ENCODE peak calls at places on chromosomes 11 and 22, in eight cellular contexts. K is GM20000, M is stomach, Y is cardiac fibroblast, L is endodermal cell, U is right atrium auricular region, W is A549, N is uterus. F is an unnamed sample.

GRCh38 chr11:85718991-85719807 is 33.2 kb upstream of the CCDC89 start:
- DNase-seq in K (no peak), M (no peak), N (no peak), U (peak), Y (peak), L (peak), W (peak), F (peak)

GRCh38 chr11:112844530-112844929 is 116.7 kb upstream of the NCAM1 start:
- DNase-seq in U (no peak), N (no peak), L (no peak), M (no peak), W (no peak), Y (no peak), K (no peak), F (no peak)

GRCh38 chr22:44145544-44145943 is 35.2 kb upstream of the PARVG start:
- DNase-seq in L (no peak), Y (no peak), W (no peak), M (no peak), U (no peak), N (no peak), K (no peak), F (no peak)

GRCh38 chr11:118175031-118175531 is 1.4 kb downstream of the SCN2B start:
- DNase-seq in Y (no peak), M (no peak), U (no peak), K (no peak), N (no peak), L (no peak), W (no peak), F (no peak)

GRCh38 chr22:26161746-26162145 is 7.5 kb upstream of the SEZ6L start:
- DNase-seq in K (no peak), U (no peak), W (no peak), L (no peak), M (no peak), Y (no peak), N (no peak), F (no peak)

GRCh38 chr22:20729194-20729593 is 44.7 kb upstream of the SERPIND1 start:
- DNase-seq in L (no peak), Y (no peak), W (no peak), U (no peak), K (no peak), N (no peak), M (no peak), F (no peak)

GRCh38 chr11:134459246-134460043 is 47.4 kb upstream of the B3GAT1 start:
- DNase-seq in L (no peak), U (no peak), W (no peak), K (no peak), Y (no peak), N (no peak), M (no peak), F (no peak)

GRCh38 chr11:74717211-74717997 is 13.8 kb downstream of the CHRDL2 start:
- DNase-seq in N (no peak), U (no peak), L (peak), M (no peak), Y (no peak), W (no peak), K (no peak), F (no peak)

GRCh38 chr11:14855890-14856289 is 36.1 kb downstream of the CYP2R1 start:
- DNase-seq in U (no peak), L (peak), K (no peak), M (no peak), Y (no peak), N (no peak), W (no peak), F (no peak)

GRCh38 chr22:37383342-37383741 is 43.9 kb downstream of the ELFN2 start:
- DNase-seq in W (no peak), N (no peak), Y (no peak), U (no peak), L (no peak), M (no peak), K (no peak), F (no peak)

GRCh38 chr22:37050913-37051628 is 471 bp upstream of the KCTD17 start:
- DNase-seq in W (no peak), M (no peak), U (no peak), Y (no peak), L (no peak), N (no peak), K (no peak), F (no peak)

GRCh38 chr22:48551061-48551460 is 1276.6 kb downstream of the BRD1 start:
- DNase-seq in N (no peak), W (no peak), U (no peak), M (no peak), Y (no peak), K (no peak), L (no peak), F (no peak)

GRCh38 chr22:30695351-30695762 is 683 bp downstream of the OSBP2 start:
- DNase-seq in U (no peak), W (no peak), M (no peak), N (peak), L (no peak), Y (no peak), K (no peak), F (no peak)

DNA sequence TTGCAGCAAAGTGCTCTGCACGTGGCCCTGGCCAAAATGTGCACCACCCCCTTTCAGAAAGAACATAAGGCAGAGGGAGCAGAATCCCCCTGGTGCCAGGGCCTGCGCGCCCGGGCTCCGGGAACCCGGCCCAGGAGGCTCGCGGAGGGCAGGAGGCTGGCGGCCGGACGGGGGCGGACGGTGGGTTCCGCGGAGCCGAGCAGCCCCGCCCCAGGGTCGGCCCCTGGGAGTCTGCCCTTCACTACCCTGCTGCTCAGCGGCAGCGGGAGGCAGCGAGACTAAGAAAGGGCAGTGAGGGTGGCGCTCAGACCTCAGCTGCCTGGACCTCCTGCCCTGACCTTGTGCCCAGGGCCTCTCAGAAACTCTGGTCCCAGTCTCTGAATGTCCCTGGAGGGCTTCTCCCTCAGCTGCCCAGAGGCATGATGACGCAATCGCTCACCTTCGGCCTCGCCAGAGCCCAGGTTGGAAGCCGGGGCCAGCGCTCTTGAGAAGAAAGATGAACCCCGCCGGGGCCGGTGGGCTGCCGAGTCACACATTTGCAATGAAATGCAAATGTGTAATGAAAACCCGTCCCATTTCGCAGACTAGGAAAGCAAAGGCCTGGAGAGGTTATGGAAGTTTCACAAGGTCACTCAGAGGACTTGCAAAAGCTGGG is 1.1 kb upstream of the CLMP start:
- DNase-seq in W (no peak), M (no peak), K (no peak), N (no peak), Y (no peak), L (peak), U (no peak), F (peak)
- TF ChIP-seq CTCF in W (no peak), M (no peak), K (no peak), N (no peak), Y (no peak), L (no peak), U (no peak), F (no peak)

GRCh38 chr11:98455500-98456186 is 565.1 kb upstream of the CNTN5 start:
- DNase-seq in K (no peak), Y (no peak), M (no peak), N (no peak), U (no peak), W (no peak), L (peak), F (no peak)
- TF ChIP-seq CTCF in K (no peak), Y (no peak), M (no peak), N (no peak), U (no peak), W (no peak), L (peak), F (no peak)

GRCh38 chr11:115612331-115612730 is 108.1 kb upstream of the CADM1 start:
- DNase-seq in N (no peak), K (no peak), Y (no peak), U (no peak), M (no peak), L (peak), W (no peak), F (no peak)

GRCh38 chr11:115611343-115611742 is 107.1 kb upstream of the CADM1 start:
- DNase-seq in N (no peak), W (no peak), Y (no peak), M (no peak), K (no peak), L (no peak), U (no peak), F (no peak)

GRCh38 chr11:115613004-115613403 is 108.8 kb upstream of the CADM1 start:
- DNase-seq in M (no peak), Y (no peak), U (no peak), N (no peak), K (no peak), L (no peak), W (no peak), F (no peak)

GRCh38 chr11:115616941-115617340 is 112.7 kb upstream of the CADM1 start:
- DNase-seq in L (no peak), N (peak), U (no peak), K (no peak), Y (no peak), W (no peak), M (no peak), F (no peak)

GRCh38 chr11:115613986-115614625 is 109.9 kb upstream of the CADM1 start:
- DNase-seq in W (peak), L (no peak), Y (peak), U (no peak), N (no peak), M (no peak), K (no peak), F (no peak)
- TF ChIP-seq CTCF in W (no peak), L (no peak), Y (no peak), U (no peak), N (no peak), M (no peak), K (no peak), F (no peak)

DNA sequence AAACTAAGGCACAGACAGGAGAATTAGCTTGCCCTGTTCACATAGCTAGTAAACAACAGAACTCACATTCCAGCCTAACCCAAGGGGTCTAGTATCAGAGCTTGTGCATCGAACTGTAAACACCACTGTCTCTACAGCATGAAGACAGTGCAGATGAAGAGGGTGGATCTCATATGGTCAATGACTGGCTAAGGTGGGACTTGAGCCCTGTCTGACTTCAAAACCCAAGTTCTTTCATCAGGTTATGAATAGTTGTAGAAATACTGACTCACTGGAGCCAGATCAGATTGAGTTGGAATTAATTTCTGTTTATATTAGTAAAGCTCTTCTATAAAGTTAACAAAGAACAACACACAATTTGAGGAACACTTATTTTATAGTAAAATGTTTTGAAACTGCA is 161.7 kb upstream of the ARHGAP20 start:
- DNase-seq in K (no peak), W (no peak), M (no peak), Y (peak), U (no peak), N (no peak), L (no peak), F (no peak)
- TF ChIP-seq CTCF in K (no peak), W (no peak), M (no peak), Y (no peak), U (no peak), N (no peak), L (no peak), F (no peak)

GRCh38 chr11:67288452-67289225 is 464 bp upstream of the ANKRD13D start:
- DNase-seq in N (peak), L (peak), M (peak), Y (peak), K (peak), W (peak), U (peak), F (peak)
- TF ChIP-seq CTCF in N (peak), L (peak), M (no peak), Y (no peak), K (peak), W (peak), U (peak), F (peak)

GRCh38 chr22:39997939-39998726 is 3.4 kb downstream of the FAM83F start:
- DNase-seq in N (no peak), W (peak), L (peak), K (no peak), Y (peak), M (peak), U (no peak), F (peak)

GRCh38 chr22:39994566-39995345 is at the start of gene FAM83F:
- DNase-seq in N (no peak), Y (no peak), W (no peak), M (peak), U (no peak), L (peak), K (peak), F (peak)

GRCh38 chr22:39995346-39996252 is 845 bp downstream of the FAM83F start:
- DNase-seq in W (no peak), L (peak), Y (no peak), K (no peak), U (no peak), M (peak), N (no peak), F (no peak)

GRCh38 chr22:39997421-39997820 is 2.7 kb downstream of the FAM83F start:
- DNase-seq in U (no peak), M (no peak), W (no peak), K (no peak), L (no peak), N (no peak), Y (no peak), F (no peak)

GRCh38 chr22:39996732-39997131 is 2.0 kb downstream of the FAM83F start:
- DNase-seq in U (no peak), N (no peak), K (no peak), Y (no peak), M (no peak), W (no peak), L (no peak), F (no peak)
- TF ChIP-seq CTCF in U (no peak), N (no peak), K (no peak), Y (no peak), M (no peak), W (no peak), L (no peak), F (no peak)

GRCh38 chr11:7046474-7046873 is 26.2 kb downstream of the NLRP14 start:
- DNase-seq in Y (peak), U (no peak), M (no peak), N (no peak), W (no peak), L (no peak), K (no peak), F (no peak)
- TF ChIP-seq CTCF in Y (no peak), U (no peak), M (no peak), N (no peak), W (no peak), L (no peak), K (no peak), F (no peak)

DNA sequence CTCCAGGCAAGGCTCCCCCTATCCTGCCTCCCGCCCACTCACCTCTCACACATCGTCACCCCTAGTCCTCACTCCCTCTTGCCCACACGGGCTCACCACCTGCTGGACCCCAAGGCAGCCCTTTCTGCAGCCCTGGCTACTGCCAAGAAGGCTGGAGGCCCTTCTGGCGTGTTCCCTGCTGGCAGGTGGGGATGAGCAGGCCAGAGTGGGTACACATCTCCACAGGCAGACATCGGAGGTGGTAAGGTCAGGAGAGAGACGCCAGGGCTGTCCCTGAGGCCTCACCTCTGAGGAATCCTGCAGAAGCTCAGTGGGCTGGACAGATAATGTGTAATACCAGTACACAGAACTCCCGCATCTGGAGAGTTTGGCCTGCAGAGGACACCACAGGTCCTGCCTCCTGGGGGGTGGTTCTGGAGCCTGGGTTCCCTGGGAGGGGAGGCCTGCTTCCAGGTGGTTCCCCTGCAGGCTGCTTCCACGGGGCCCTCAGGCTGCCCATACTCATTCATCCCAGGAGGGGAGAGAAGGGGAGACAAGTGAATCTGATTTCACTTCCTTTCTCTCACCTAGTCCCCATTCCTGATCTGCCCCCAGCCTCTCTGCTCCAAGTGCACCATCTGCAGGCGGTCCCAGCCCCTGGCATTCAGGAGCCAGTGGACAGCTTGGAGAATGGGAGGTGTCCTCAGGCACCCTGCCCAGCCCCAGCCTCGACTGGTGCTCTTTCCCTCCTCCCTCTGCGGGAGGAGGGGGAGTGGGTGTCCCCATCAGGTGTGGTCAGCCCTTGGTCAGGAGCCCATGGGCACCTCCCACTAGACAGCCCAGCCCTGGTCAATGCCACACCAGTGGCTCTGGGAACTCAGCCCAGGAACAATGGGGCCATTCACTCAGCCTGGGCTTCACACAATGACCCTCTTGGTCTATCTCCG is 6.1 kb upstream of the CHST1 start:
- DNase-seq in W (no peak), M (no peak), U (no peak), N (no peak), L (no peak), K (no peak), Y (no peak), F (no peak)
- TF ChIP-seq CTCF in W (no peak), M (no peak), U (no peak), N (no peak), L (peak), K (no peak), Y (no peak), F (no peak)

F was measured in glutamatergic neuron.